ENCODE peak calls at places on chromosomes 13 and 19, in six cellular contexts. T is astrocyte, N is endodermal cell, S is HepG2, F is IMR-90, C is neural progenitor cell. H is an unnamed sample.
A peak's percentile ranks its signal among the peaks of the same experiment; 100 is the strongest.

GRCh38 chr19:15432629-15433518 is 14.1 kb upstream of the AKAP8L start:
- DNase-seq in N (peak; percentile 96), F (peak; percentile 87), T (peak; percentile 83), S (peak; percentile 65), C (peak; percentile 97), H (peak; percentile 93)

GRCh38 chr19:18685597-18686164 is 2.2 kb downstream of the CRTC1 start:
- DNase-seq in C (no peak), S (no peak), N (no peak), F (peak; percentile 13), T (no peak), H (no peak)

GRCh38 chr13:51958217-51958547 is 53.1 kb downstream of the ATP7B start:
- DNase-seq in N (no peak), C (no peak), S (no peak), F (no peak), T (no peak), H (peak; percentile 78)

GRCh38 chr13:73060251-73061160 is 1.7 kb downstream of the KLF5 start:
- DNase-seq in S (no peak), C (peak; percentile 37), F (peak; percentile 82), N (no peak), T (peak; percentile 82), H (peak; percentile 44)

GRCh38 chr13:50529154-50529882 is 314.2 kb downstream of the DLEU7 start:
- DNase-seq in T (peak; percentile 95), N (peak; percentile 55), F (peak; percentile 89), S (no peak), C (no peak), H (peak; percentile 90)

GRCh38 chr13:29503041-29503837 is 92.2 kb downstream of the SLC7A1 start:
- DNase-seq in C (peak; percentile 58), F (peak; percentile 27), N (peak; percentile 90), S (no peak), T (no peak), H (no peak)

GRCh38 chr13:68046900-68047299 is 816.8 kb upstream of the PCDH9 start:
- DNase-seq in S (no peak), F (no peak), C (no peak), T (no peak), N (no peak), H (no peak)

GRCh38 chr19:33063356-33064116 is 1.2 kb downstream of the RHPN2 start:
- DNase-seq in S (no peak), F (peak; percentile 30), C (peak; percentile 52), T (no peak), N (peak; percentile 71), H (peak; percentile 86)

GRCh38 chr13:113897161-113897560 is 33.3 kb upstream of the GAS6 start:
- DNase-seq in F (peak; percentile 98), S (peak; percentile 3), N (no peak), T (peak; percentile 99), C (no peak), H (no peak)

GRCh38 chr13:112880976-112881540 is 88.0 kb upstream of the MCF2L start:
- DNase-seq in S (no peak), T (no peak), C (no peak), F (no peak), N (no peak), H (no peak)

GRCh38 chr13:72637561-72637960 is 89.9 kb downstream of the MZT1 start:
- DNase-seq in S (no peak), C (peak; percentile 53), F (no peak), T (no peak), N (no peak), H (no peak)

GRCh38 chr13:49791214-49791752 is 1.2 kb downstream of the KPNA3 start:
- DNase-seq in T (peak; percentile 8), N (peak; percentile 69), F (peak; percentile 35), C (peak; percentile 50), S (peak; percentile 84), H (peak; percentile 58)

GRCh38 chr13:20964904-20965303 is 62.4 kb upstream of the XPO4 start:
- DNase-seq in F (peak; percentile 58), C (no peak), S (no peak), N (no peak), T (peak; percentile 40), H (no peak)

GRCh38 chr19:28456264-28456663 is 756.7 kb downstream of the UQCRFS1 start:
- DNase-seq in T (no peak), C (peak; percentile 21), F (no peak), S (no peak), N (no peak), H (no peak)
- H3K4me1 ChIP-seq in T (no peaks in the 10 kb centered on the region), C (peaks cover 33% of the 10 kb centered on the region), F (no peaks in the 10 kb centered on the region), S (no peaks in the 10 kb centered on the region), N (peaks cover 9% of the 10 kb centered on the region), H (no peaks in the 10 kb centered on the region)

GRCh38 chr19:48634036-48634342 is 3.2 kb downstream of the DBP start:
- DNase-seq in F (no peak), S (no peak), C (no peak), N (no peak), T (no peak), H (no peak)
- H3K9ac ChIP-seq in F (peak overlapping the region; percentile 71), S (peak overlapping the region; percentile 61), C (no peak overlapping the region), N (no peak overlapping the region), T (peak overlapping the region; percentile 29), H (peak overlapping the region; percentile 86)

GRCh38 chr19:13025819-13026477 is 30.7 kb downstream of the NFIX start:
- DNase-seq in F (no peak), S (no peak), T (no peak), N (no peak), C (no peak), H (no peak)

GRCh38 chr19:13023666-13024065 is 28.4 kb downstream of the NFIX start:
- DNase-seq in N (no peak), F (no peak), T (no peak), C (no peak), S (no peak), H (no peak)

GRCh38 chr19:13026478-13026999 is 31.3 kb downstream of the NFIX start:
- DNase-seq in S (peak; percentile 96), T (peak; percentile 68), C (no peak), N (no peak), F (peak; percentile 57), H (peak; percentile 74)

GRCh38 chr19:13024126-13024957 is 29.1 kb downstream of the NFIX start:
- DNase-seq in T (no peak), F (peak; percentile 45), S (no peak), N (peak; percentile 60), C (peak; percentile 50), H (no peak)

DNA sequence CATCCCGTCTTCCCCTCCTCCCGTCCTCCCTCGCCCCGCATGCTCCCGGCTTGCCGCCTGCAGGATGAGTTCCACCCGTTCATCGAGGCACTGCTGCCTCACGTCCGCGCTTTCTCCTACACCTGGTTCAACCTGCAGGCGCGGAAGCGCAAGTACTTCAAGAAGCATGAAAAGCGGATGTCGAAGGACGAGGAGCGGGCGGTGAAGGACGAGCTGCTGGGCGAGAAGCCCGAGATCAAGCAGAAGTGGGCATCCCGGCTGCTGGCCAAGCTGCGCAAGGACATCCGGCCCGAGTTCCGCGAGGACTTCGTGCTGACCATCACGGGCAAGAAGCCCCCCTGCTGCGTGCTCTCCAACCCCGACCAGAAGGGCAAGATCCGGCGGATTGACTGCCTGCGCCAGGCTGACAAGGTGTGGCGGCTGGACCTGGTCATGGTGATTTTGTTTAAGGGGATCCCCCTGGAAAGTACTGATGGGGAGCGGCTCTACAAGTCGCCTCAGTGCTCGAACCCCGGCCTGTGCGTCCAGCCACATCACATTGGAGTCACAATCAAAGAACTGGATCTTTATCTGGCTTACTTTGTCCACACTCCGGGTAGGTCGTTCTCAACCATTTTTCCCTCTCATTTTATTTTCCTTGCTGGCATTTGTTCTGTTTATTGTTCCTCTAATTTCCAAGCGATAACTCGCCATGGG is 29.8 kb downstream of the NFIX start:
- DNase-seq in C (peak; percentile 51), N (peak; percentile 77), T (no peak), F (no peak), S (no peak), H (peak; percentile 61)
- H3K4me1 ChIP-seq in C (peaks cover 21% of the 10 kb centered on the region), N (no peaks in the 10 kb centered on the region), T (peaks cover 60% of the 10 kb centered on the region), F (peaks cover 36% of the 10 kb centered on the region), S (peaks cover 90% of the 10 kb centered on the region), H (peaks cover 4% of the 10 kb centered on the region)

GRCh38 chr19:21158523-21159135 is 16.8 kb downstream of the ZNF431 start:
- DNase-seq in S (no peak), C (no peak), T (peak; percentile 72), N (no peak), F (peak; percentile 68), H (no peak)
- H3K9ac ChIP-seq in S (no peak overlapping the region), C (no peak overlapping the region), T (no peak overlapping the region), N (no peak overlapping the region), F (no peak overlapping the region), H (no peak overlapping the region)

DNA sequence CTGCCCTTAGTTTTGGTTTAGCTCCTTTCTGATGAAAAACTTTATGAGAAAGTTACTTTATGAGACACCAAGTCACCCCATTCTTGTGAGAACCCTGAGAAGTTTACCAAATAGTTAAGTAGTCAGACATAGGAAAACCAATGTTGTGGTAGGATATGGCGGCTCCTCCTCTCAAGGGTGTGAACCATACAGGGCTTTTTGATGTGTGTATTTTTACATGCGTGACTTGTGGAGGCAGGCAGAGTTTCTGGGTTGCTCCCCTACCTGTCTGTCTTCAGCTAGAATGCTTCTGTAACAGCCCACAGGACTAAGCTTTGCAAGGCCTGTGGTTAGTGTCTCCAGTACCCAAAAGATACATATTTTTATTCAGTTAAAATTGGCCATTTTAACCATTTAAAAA is 18.3 kb downstream of the UBAC2 start:
- DNase-seq in N (no peak), S (no peak), F (no peak), C (no peak), T (no peak), H (no peak)
- H3K4me1 ChIP-seq in N (no peaks in the 10 kb centered on the region), S (no peaks in the 10 kb centered on the region), F (peaks cover 6% of the 10 kb centered on the region), C (peaks cover 35% of the 10 kb centered on the region), T (peaks cover 6% of the 10 kb centered on the region), H (no peaks in the 10 kb centered on the region)

DNA sequence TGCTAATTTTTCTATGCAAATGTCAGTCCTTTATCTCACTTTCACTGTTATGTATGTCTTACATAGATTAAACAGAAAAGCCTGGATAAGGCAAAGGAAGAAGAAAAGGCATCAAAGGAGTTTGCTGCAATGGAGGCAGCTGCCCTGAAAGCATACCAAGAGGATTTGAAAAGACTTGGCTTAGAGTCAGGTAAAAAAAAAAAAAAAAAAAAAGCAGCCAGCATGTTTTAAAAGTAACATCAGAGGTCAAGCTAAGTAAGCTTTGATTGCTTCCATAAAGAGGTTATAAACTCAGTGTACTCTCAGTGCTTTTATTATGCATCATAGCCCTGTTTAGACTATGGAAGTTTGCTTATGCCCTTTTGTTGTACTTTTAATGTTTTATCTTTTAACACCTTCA is 3.8 kb downstream of the WBP4 start:
- DNase-seq in N (no peak), T (peak; percentile 72), F (peak; percentile 92), C (no peak), S (no peak), H (no peak)
- H3K9ac ChIP-seq in N (no peak overlapping the region), T (peak overlapping the region; percentile 42), F (no peak overlapping the region), C (no peak overlapping the region), S (no peak overlapping the region), H (no peak overlapping the region)

DNA sequence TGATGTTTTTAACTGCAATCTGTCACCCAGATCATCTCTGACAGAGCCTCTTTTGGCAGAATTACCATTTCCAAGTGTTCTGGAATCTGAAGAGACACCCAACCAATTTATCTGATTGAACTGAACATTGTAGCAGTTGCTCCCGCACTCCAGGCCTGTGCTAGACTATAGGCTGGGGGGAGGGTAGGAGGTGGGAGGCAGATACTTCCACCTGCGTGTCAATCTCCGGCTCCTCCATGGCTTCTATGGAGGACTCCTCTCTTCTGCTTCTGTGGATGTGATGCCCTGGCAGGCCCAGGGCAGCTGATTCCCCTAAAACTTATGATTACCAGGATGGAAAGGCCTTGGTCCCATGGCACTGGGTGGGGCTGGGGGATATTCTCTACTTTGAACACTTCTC is 8.1 kb upstream of the TEX26 start:
- DNase-seq in F (no peak), S (no peak), N (no peak), T (no peak), C (no peak), H (no peak)
- H3K4me1 ChIP-seq in F (no peaks in the 10 kb centered on the region), S (peaks cover 13% of the 10 kb centered on the region), N (no peaks in the 10 kb centered on the region), T (no peaks in the 10 kb centered on the region), C (no peaks in the 10 kb centered on the region), H (no peaks in the 10 kb centered on the region)

GRCh38 chr19:2475018-2475701 is 767 bp upstream of the GADD45B start:
- DNase-seq in S (no peak), T (peak; percentile 59), N (peak; percentile 87), C (peak; percentile 65), F (peak; percentile 48), H (peak; percentile 71)
- H3K9ac ChIP-seq in S (peak overlapping the region; percentile 54), T (peak overlapping the region; percentile 67), N (peak overlapping the region; percentile 59), C (no peak overlapping the region), F (peak overlapping the region; percentile 20), H (peak overlapping the region; percentile 61)

H was measured in colonic mucosa.